ENCODE peak calls at places on chromosomes 12 and 14, in five cellular contexts. K is fibroblast of lung; O is CD4-positive, CD25-positive, alpha-beta regulatory T cell; L is hepatocyte; R is PC-3. W is an unnamed sample. For H3K4me1, the result is how much of the 10 kb centered on the place peaks cover.

GRCh38 chr12:15256760-15257159 is 35.5 kb upstream of the RERG start:
- DNase-seq in K (peak), O (no peak), L (no peak), R (no peak), W (no peak)

GRCh38 chr14:68655961-68656360 is 136.9 kb downstream of the ZFP36L1 start:
- DNase-seq in K (no peak), O (no peak), L (peak), R (peak), W (no peak)

GRCh38 chr12:2101359-2101758 is 48.6 kb downstream of the CACNA1C start:
- DNase-seq in K (no peak), O (no peak), L (no peak), R (no peak), W (peak)

GRCh38 chr14:32319368-32320049 is 9.6 kb upstream of the AKAP6 start:
- DNase-seq in K (peak), O (no peak), L (no peak), R (peak), W (no peak)

GRCh38 chr14:97212399-97212798 is 415.2 kb downstream of the VRK1 start:
- DNase-seq in K (no peak), O (no peak), L (no peak), R (no peak), W (no peak)

GRCh38 chr12:46388427-46388992 is 15.9 kb upstream of the SLC38A2 start:
- DNase-seq in K (no peak), O (no peak), L (no peak), R (peak), W (no peak)

GRCh38 chr12:29264424-29264823 is 115.3 kb downstream of the FAR2 start:
- DNase-seq in K (no peak), O (no peak), L (no peak), R (no peak), W (no peak)

GRCh38 chr14:45104571-45104970 is 20.7 kb downstream of the PRPF39 start:
- DNase-seq in K (no peak), O (no peak), L (peak), R (no peak), W (no peak)

GRCh38 chr12:52377266-52377665 is 8.2 kb downstream of the KRT84 start:
- DNase-seq in K (no peak), O (no peak), L (no peak), R (no peak), W (no peak)

GRCh38 chr12:43861847-43862150 is 25.9 kb downstream of the TMEM117 start:
- DNase-seq in K (no peak), O (no peak), L (no peak), R (no peak), W (no peak)

GRCh38 chr12:109879332-109880048 is 851 bp downstream of the GLTP start:
- DNase-seq in K (no peak), O (no peak), L (no peak), R (peak), W (no peak)

GRCh38 chr14:21072102-21072501 is 2.0 kb downstream of the ARHGEF40 start:
- DNase-seq in K (peak), O (no peak), L (peak), R (no peak), W (no peak)

GRCh38 chr12:119627019-119627643 is 33.6 kb downstream of the TMEM233 start:
- DNase-seq in K (no peak), O (no peak), L (no peak), R (no peak), W (no peak)

GRCh38 chr14:59829941-59830734 is 40.4 kb downstream of the RTN1 start:
- DNase-seq in K (no peak), O (no peak), L (no peak), R (peak), W (no peak)

GRCh38 chr12:102728506-102729242 is 188.4 kb downstream of the PAH start:
- DNase-seq in K (no peak), O (no peak), L (no peak), R (no peak), W (no peak)

GRCh38 chr14:69038449-69039286 is 59.6 kb upstream of the ACTN1 start:
- DNase-seq in K (peak), O (no peak), L (peak), R (no peak), W (peak)

GRCh38 chr12:70049596-70050360 is 193.5 kb upstream of the CNOT2 start:
- DNase-seq in K (no peak), O (no peak), L (peak), R (peak), W (peak)

GRCh38 chr14:89027097-89027740 is 202.8 kb downstream of the TTC8 start:
- DNase-seq in K (peak), O (peak), L (peak), R (peak), W (peak)

GRCh38 chr12:26473291-26473690 is 277.9 kb downstream of the SSPN start:
- DNase-seq in K (no peak), O (no peak), L (no peak), R (peak), W (no peak)

GRCh38 chr12:53065470-53065869 is 13.7 kb downstream of the SPRYD3 start:
- DNase-seq in K (no peak), O (no peak), L (no peak), R (no peak), W (no peak)

GRCh38 chr12:77925536-77926108 is 94.9 kb downstream of the NAV3 start:
- DNase-seq in K (peak), O (no peak), L (peak), R (peak), W (peak)

GRCh38 chr12:112149596-112149995 is 24.2 kb downstream of the TRAFD1 start:
- DNase-seq in K (no peak), O (no peak), L (peak), R (peak), W (peak)

GRCh38 chr14:61619494-61619893 is 75.8 kb upstream of the HIF1A start:
- DNase-seq in K (no peak), O (no peak), L (no peak), R (no peak), W (no peak)

GRCh38 chr12:65827827-65828231 is 3.5 kb downstream of the HMGA2 start:
- DNase-seq in K (peak), O (no peak), L (no peak), R (peak), W (peak)
- H3K4me3 ChIP-seq in K (peak), O (no peak), L (peak), R (peak), W (peak)

GRCh38 chr14:33932033-33932432 is 18.8 kb downstream of the EGLN3 start:
- DNase-seq in K (no peak), O (no peak), L (no peak), R (no peak), W (no peak)
- H3K4me1 ChIP-seq in K (under half), O (under half), L (under half), R (under half), W (under half)

GRCh38 chr12:92080390-92081285 is 65.0 kb downstream of the BTG1 start:
- DNase-seq in K (peak), O (peak), L (peak), R (peak), W (no peak)
- H3K4me3 ChIP-seq in K (no peak), O (peak), L (no peak), R (peak), W (no peak)

DNA sequence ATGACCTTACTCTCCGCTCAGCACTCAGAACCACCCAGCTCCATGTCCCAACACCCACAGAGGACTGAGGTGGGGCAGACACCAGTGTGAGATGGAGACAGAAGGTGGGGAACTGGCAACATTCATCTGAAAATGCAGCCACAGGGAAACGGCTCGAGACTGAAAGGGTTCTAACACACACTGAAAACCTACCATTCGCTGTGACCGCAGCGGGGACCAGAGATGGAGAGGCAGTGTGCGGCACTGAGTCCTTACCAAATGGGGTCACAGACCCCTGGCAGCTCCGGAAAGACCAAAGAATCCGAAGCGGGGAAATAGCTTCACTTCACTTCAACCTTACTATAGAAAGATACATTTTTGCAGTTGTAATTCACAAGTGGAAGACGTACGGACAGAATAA is 9.6 kb downstream of the BAG5 start:
- DNase-seq in K (no peak), O (no peak), L (no peak), R (no peak), W (no peak)
- H3K4me1 ChIP-seq in K (under half), O (under half), L (under half), R (under half), W (under half)

GRCh38 chr12:6643569-6644256 is 3.5 kb downstream of the ACRBP start:
- DNase-seq in K (no peak), O (no peak), L (no peak), R (no peak), W (no peak)

GRCh38 chr12:6644903-6645302 is 2.3 kb downstream of the ACRBP start:
- DNase-seq in K (no peak), O (no peak), L (no peak), R (no peak), W (peak)

GRCh38 chr12:6647083-6647604 is at the start of gene ACRBP:
- DNase-seq in K (peak), O (no peak), L (peak), R (no peak), W (peak)

GRCh38 chr12:6644257-6644596 is 3.0 kb downstream of the ACRBP start:
- DNase-seq in K (no peak), O (no peak), L (no peak), R (no peak), W (peak)

DNA sequence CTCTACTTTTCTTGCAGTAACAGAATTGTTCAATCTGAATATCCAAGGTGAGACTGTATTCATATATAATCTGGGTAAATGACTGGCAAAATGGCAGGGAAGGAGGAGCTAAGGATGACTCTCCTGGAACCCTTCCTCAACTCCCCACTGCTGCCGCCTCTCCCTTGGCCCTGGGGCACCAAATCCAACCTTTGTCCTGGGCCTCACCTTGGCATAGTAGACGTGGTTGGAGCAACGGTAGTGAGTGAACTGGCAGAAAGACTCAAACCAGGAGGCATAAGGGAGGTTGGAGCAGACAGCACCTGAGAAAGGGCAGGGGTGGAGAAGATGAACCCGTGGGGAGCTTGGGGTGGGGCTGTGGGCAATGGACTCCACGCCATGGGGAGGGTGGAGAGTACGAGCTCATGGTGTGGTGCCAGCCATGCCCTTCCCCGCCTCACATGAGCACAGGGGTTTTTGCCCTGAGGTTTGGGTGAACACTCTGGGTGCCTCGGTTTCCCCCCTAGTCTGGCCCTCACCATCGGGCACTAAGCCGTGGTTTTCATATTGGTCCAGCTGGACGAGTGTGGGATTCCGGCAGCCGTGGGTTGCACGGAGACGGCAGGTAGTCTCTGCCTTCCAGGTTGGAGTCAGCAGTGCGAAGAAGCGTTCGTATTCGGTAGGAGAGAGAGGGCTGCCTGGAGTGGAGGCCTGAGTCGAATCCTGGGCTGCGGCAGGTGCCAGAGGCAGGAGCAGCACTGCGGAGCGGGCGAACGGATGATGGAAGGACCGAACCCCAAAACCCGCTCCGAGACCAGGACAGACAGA is 753 bp downstream of the ACRBP start:
- DNase-seq in K (no peak), O (no peak), L (no peak), R (no peak), W (peak)
- H3K4me3 ChIP-seq in K (no peak), O (no peak), L (no peak), R (no peak), W (peak)

DNA sequence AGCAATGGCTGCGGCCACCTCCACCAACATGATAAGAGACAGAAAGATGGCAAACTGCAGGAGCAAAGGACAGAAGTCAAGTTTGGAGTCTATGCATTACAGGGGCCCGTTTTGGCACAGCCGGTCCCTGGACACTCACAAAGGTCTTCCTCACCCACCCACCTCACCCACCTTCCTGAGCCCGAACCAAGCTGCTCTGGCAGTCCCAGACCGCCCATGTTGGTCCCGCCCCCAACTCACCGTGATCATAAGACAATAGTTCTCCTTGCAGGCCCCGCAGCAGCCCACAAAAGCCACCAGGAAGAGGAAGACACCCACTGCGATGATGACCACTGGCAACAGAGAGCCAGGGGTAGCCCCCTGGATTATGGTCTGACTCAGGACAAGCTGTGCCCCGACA is 1.9 kb downstream of the CD63 start:
- DNase-seq in K (no peak), O (no peak), L (no peak), R (no peak), W (no peak)
- H3K4me1 ChIP-seq in K (under half), O (under half), L (under half), R (under half), W (under half)

GRCh38 chr14:105487986-105488777 is 1.5 kb downstream of the CRIP1 start:
- DNase-seq in K (no peak), O (peak), L (no peak), R (no peak), W (no peak)
- H3K4me3 ChIP-seq in K (no peak), O (peak), L (no peak), R (peak), W (no peak)

GRCh38 chr12:12616512-12617275 is 5.0 kb downstream of the CREBL2 start:
- DNase-seq in K (peak), O (peak), L (no peak), R (peak), W (no peak)
- H3K4me1 ChIP-seq in K (under half), O (half or more), L (under half), R (under half), W (under half)

GRCh38 chr12:122203301-122203967 is at the start of gene B3GNT4:
- DNase-seq in K (peak), O (peak), L (peak), R (peak), W (peak)
- H3K4me3 ChIP-seq in K (peak), O (peak), L (peak), R (peak), W (peak)

W was measured in endodermal cell.